ENCODE peak calls at places on chromosomes 4 and X, in eight cellular contexts. L, Q, X, D, W, Z, B and V are unnamed samples.
A peak's percentile ranks its signal among the peaks of the same experiment; 100 is the strongest.

GRCh38 chr4:174136013-174136412 is 147.5 kb downstream of the FBXO8 start:
- DNase-seq in L (peak; percentile 71), Q (no peak), X (no peak), D (no peak), W (no peak), Z (no peak), B (no peak), V (no peak)

GRCh38 chr4:16642897-16643296 is 255.5 kb downstream of the LDB2 start:
- DNase-seq in L (no peak), Q (no peak), X (peak; percentile 7), D (no peak), W (no peak), Z (no peak), B (no peak), V (no peak)

GRCh38 chrX:118418811-118419251 is 72.9 kb downstream of the WDR44 start:
- DNase-seq in L (no peak), Q (no peak), X (no peak), D (no peak), W (no peak), Z (peak; percentile 5), B (no peak), V (no peak)

GRCh38 chr4:18291313-18291712 is 269.8 kb upstream of the LCORL start:
- DNase-seq in L (no peak), Q (no peak), X (no peak), D (no peak), W (no peak), Z (no peak), B (no peak), V (no peak)

GRCh38 chrX:63746278-63746677 is 38.7 kb downstream of the ARHGEF9 start:
- DNase-seq in L (no peak), Q (no peak), X (no peak), D (no peak), W (no peak), Z (no peak), B (no peak), V (peak; percentile 1)

GRCh38 chr4:90118547-90119211 is 8.5 kb upstream of the CCSER1 start:
- DNase-seq in L (no peak), Q (no peak), X (no peak), D (no peak), W (no peak), Z (no peak), B (no peak), V (no peak)

GRCh38 chr4:140109626-140110213 is 44.3 kb downstream of the MAML3 start:
- DNase-seq in L (no peak), Q (no peak), X (no peak), D (no peak), W (no peak), Z (no peak), B (no peak), V (no peak)

GRCh38 chr4:5003372-5003857 is 15.8 kb downstream of the CYTL1 start:
- DNase-seq in L (no peak), Q (peak; percentile 9), X (peak; percentile 93), D (no peak), W (no peak), Z (no peak), B (no peak), V (peak; percentile 43)

GRCh38 chr4:168907119-168907698 is 102.8 kb downstream of the CBR4 start:
- DNase-seq in L (no peak), Q (no peak), X (no peak), D (no peak), W (no peak), Z (no peak), B (no peak), V (no peak)

GRCh38 chr4:112857461-112857860 is 192.0 kb upstream of the ANK2 start:
- DNase-seq in L (no peak), Q (no peak), X (no peak), D (peak; percentile 48), W (no peak), Z (peak; percentile 8), B (no peak), V (no peak)

GRCh38 chr4:66769436-66769835 is 775.9 kb downstream of the CENPC start:
- DNase-seq in L (no peak), Q (no peak), X (no peak), D (no peak), W (no peak), Z (no peak), B (no peak), V (no peak)

GRCh38 chr4:6840062-6840976 is 57.8 kb downstream of the KIAA0232 start:
- DNase-seq in L (no peak), Q (no peak), X (peak; percentile 64), D (no peak), W (no peak), Z (no peak), B (no peak), V (peak; percentile 33)

GRCh38 chr4:3786196-3786869 is 20.1 kb downstream of the ADRA2C start:
- DNase-seq in L (no peak), Q (peak; percentile 34), X (no peak), D (no peak), W (no peak), Z (peak; percentile 45), B (no peak), V (no peak)

GRCh38 chr4:61374612-61374920 is 174.4 kb downstream of the ADGRL3 start:
- DNase-seq in L (no peak), Q (no peak), X (no peak), D (no peak), W (no peak), Z (no peak), B (no peak), V (no peak)

GRCh38 chr4:156779046-156779445 is 192.6 kb downstream of the PDGFC start:
- DNase-seq in L (no peak), Q (no peak), X (no peak), D (no peak), W (no peak), Z (no peak), B (peak; percentile 16), V (no peak)

GRCh38 chr4:106766519-106766918 is 269.6 kb downstream of the DKK2 start:
- DNase-seq in L (no peak), Q (no peak), X (no peak), D (no peak), W (no peak), Z (no peak), B (no peak), V (no peak)

GRCh38 chrX:137878401-137878800 is 312.5 kb downstream of the ZIC3 start:
- DNase-seq in L (no peak), Q (no peak), X (no peak), D (no peak), W (no peak), Z (no peak), B (no peak), V (no peak)

GRCh38 chrX:24561121-24561520 is 86.0 kb downstream of the PCYT1B start:
- DNase-seq in L (no peak), Q (no peak), X (peak; percentile 22), D (peak; percentile 6), W (no peak), Z (peak; percentile 37), B (no peak), V (peak; percentile 55)

GRCh38 chrX:135740683-135741149 is 27.3 kb downstream of the CT45A3 start:
- DNase-seq in L (no peak), Q (peak; percentile 35), X (peak; percentile 71), D (peak; percentile 6), W (no peak), Z (peak; percentile 44), B (no peak), V (peak; percentile 62)

GRCh38 chr4:128386761-128387599 is 99.4 kb upstream of the PGRMC2 start:
- DNase-seq in L (peak; percentile 98), Q (peak; percentile 90), X (peak; percentile 43), D (peak; percentile 67), W (peak; percentile 96), Z (peak; percentile 90), B (peak; percentile 96), V (peak; percentile 14)

GRCh38 chr4:5051210-5051691 is at the start of gene STK32B:
- DNase-seq in L (peak; percentile 83), Q (peak; percentile 68), X (peak; percentile 67), D (no peak), W (peak; percentile 38), Z (peak; percentile 80), B (peak; percentile 59), V (peak; percentile 93)

GRCh38 chr4:152959080-152959479 is 23.0 kb downstream of the FHDC1 start:
- DNase-seq in L (no peak), Q (no peak), X (no peak), D (no peak), W (no peak), Z (no peak), B (no peak), V (no peak)

DNA sequence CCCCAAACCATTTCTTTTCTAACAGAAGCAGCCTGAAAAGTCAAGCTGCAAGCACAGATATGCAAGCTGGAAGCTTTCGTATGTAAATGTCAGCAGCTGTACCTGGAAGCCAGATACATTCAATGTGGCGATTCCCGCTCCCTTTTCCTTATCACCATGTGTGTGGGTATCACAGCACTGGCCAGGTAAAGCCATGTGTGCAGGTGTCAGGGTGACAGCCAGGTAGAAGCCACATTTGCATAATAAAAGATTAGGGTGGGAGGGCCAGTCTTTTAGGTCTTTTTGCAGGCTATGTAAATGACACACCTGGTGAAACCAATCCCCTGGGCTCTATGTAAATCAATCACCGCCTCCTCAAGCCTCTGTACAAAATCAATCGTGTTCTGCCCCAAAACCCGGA is 50.1 kb downstream of the RXFP1 start:
- DNase-seq in L (no peak), Q (no peak), X (no peak), D (no peak), W (no peak), Z (no peak), B (no peak), V (no peak)
- H3K4me3 ChIP-seq in L (no peak overlapping the region), Q (no peak overlapping the region), X (no peak overlapping the region), D (no peak overlapping the region), W (no peak overlapping the region), Z (no peak overlapping the region), B (no peak overlapping the region), V (no peak overlapping the region)

GRCh38 chr4:188308142-188308541 is 168.9 kb downstream of the TRIML1 start:
- DNase-seq in L (no peak), Q (no peak), X (no peak), D (no peak), W (no peak), Z (no peak), B (no peak), V (no peak)
- TF ChIP-seq POLR2A in L (no peak), Q (no peak), X (no peak), D (no peak), W (no peak), Z (no peak), B (no peak), V (no peak)

GRCh38 chrX:49840679-49841078 is 11.6 kb downstream of the PAGE4 start:
- DNase-seq in L (no peak), Q (peak; percentile 78), X (peak; percentile 69), D (peak; percentile 57), W (peak; percentile 25), Z (peak; percentile 72), B (peak; percentile 30), V (peak; percentile 43)

GRCh38 chrX:49842603-49843002 is 13.5 kb downstream of the PAGE4 start:
- DNase-seq in L (no peak), Q (no peak), X (no peak), D (no peak), W (no peak), Z (no peak), B (no peak), V (no peak)

GRCh38 chrX:49838374-49838773 is 9.3 kb downstream of the PAGE4 start:
- DNase-seq in L (no peak), Q (peak; percentile 34), X (peak; percentile 19), D (peak; percentile 16), W (no peak), Z (peak; percentile 34), B (peak; percentile 21), V (peak; percentile 37)
- TF ChIP-seq CTCF in L (peak; percentile 24), Q (peak; percentile 60), X (peak; percentile 61), D (peak; percentile 62), W (no peak), Z (peak; percentile 65), B (peak; percentile 50), V (peak; percentile 49)

GRCh38 chr4:89056953-89057398 is at the start of gene FAM13A:
- DNase-seq in L (peak; percentile 95), Q (peak; percentile 85), X (peak; percentile 79), D (peak; percentile 91), W (peak; percentile 83), Z (peak; percentile 94), B (peak; percentile 80), V (peak; percentile 81)
- H3K4me3 ChIP-seq in L (peak within 1 kb of the TSS; percentile 37), Q (peak within 1 kb of the TSS; percentile 47), X (peak within 1 kb of the TSS; percentile 59), D (peak within 1 kb of the TSS; percentile 60), W (peak within 1 kb of the TSS; percentile 56), Z (peak within 1 kb of the TSS; percentile 57), B (peak within 1 kb of the TSS; percentile 44), V (peak within 1 kb of the TSS; percentile 67)